ENCODE peak calls at places on chromosome 18, in six cellular contexts. X is fibroblast of lung, S is Peyer's patch, I is sigmoid colon, K is psoas muscle, C is adipocyte. M is an unnamed sample. For H3K27me3, the result is how much of the 10 kb centered on the place peaks cover.

GRCh38 chr18:41464278-41464677 is 490.8 kb upstream of the PIK3C3 start:
- DNase-seq in I (no peak), K (no peak), C (no peak), X (no peak), S (no peak), M (no peak)

GRCh38 chr18:63440219-63440618 is 17.9 kb upstream of the VPS4B start:
- DNase-seq in K (peak), C (peak), I (peak), X (no peak), S (no peak), M (peak)

GRCh38 chr18:28087173-28087563 is 89.8 kb downstream of the CDH2 start:
- DNase-seq in C (peak), S (no peak), K (no peak), X (peak), I (no peak), M (no peak)

GRCh38 chr18:61556862-61557261 is 223.6 kb downstream of the CDH20 start:
- DNase-seq in K (no peak), I (no peak), C (no peak), S (no peak), X (no peak), M (no peak)

GRCh38 chr18:10006261-10006903 is 92.6 kb downstream of the VAPA start:
- DNase-seq in X (peak), C (peak), S (no peak), K (no peak), I (peak), M (no peak)

GRCh38 chr18:36856815-36857214 is 27.9 kb downstream of the KIAA1328 start:
- DNase-seq in S (no peak), C (no peak), X (no peak), K (no peak), I (no peak), M (no peak)

GRCh38 chr18:6885992-6886823 is 156.7 kb downstream of the ARHGAP28 start:
- DNase-seq in C (peak), S (no peak), X (peak), I (no peak), K (no peak), M (no peak)

GRCh38 chr18:41922171-41922570 is 32.9 kb upstream of the PIK3C3 start:
- DNase-seq in S (no peak), K (no peak), C (no peak), X (peak), I (no peak), M (no peak)

GRCh38 chr18:6757966-6758365 is 28.4 kb downstream of the ARHGAP28 start:
- DNase-seq in C (no peak), I (no peak), S (no peak), X (peak), K (no peak), M (peak)

GRCh38 chr18:66951750-66952149 is 347.9 kb upstream of the CDH19 start:
- DNase-seq in X (no peak), K (no peak), I (no peak), S (no peak), C (no peak), M (no peak)

GRCh38 chr18:45920367-45920766 is 46.8 kb downstream of the EPG5 start:
- DNase-seq in C (peak), S (peak), X (peak), K (peak), I (peak), M (no peak)

GRCh38 chr18:37179384-37179783 is 350.5 kb downstream of the KIAA1328 start:
- DNase-seq in C (no peak), X (no peak), I (no peak), S (no peak), K (no peak), M (no peak)

GRCh38 chr18:9506046-9506792 is 30.9 kb downstream of the RALBP1 start:
- DNase-seq in I (no peak), K (no peak), S (no peak), C (peak), X (peak), M (peak)

GRCh38 chr18:80192653-80193385 is 54.5 kb downstream of the PARD6G start:
- DNase-seq in S (no peak), K (no peak), C (no peak), I (no peak), X (no peak), M (no peak)

GRCh38 chr18:10798727-10799435 is 273.1 kb downstream of the NAPG start:
- DNase-seq in K (no peak), S (no peak), C (peak), I (no peak), X (peak), M (peak)

GRCh38 chr18:21743166-21743831 is 2.7 kb downstream of the MIB1 start:
- DNase-seq in S (no peak), C (no peak), I (no peak), K (no peak), X (no peak), M (no peak)
- H3K4me3 ChIP-seq in S (no peak), C (peak), I (no peak), K (peak), X (no peak), M (no peak)

GRCh38 chr18:58545338-58546096 is 83.4 kb downstream of the ALPK2 start:
- DNase-seq in I (no peak), S (no peak), K (no peak), C (no peak), X (peak), M (no peak)
- H3K27me3 ChIP-seq in I (under half), S (under half), K (under half), C (under half), X (under half), M (under half)

DNA sequence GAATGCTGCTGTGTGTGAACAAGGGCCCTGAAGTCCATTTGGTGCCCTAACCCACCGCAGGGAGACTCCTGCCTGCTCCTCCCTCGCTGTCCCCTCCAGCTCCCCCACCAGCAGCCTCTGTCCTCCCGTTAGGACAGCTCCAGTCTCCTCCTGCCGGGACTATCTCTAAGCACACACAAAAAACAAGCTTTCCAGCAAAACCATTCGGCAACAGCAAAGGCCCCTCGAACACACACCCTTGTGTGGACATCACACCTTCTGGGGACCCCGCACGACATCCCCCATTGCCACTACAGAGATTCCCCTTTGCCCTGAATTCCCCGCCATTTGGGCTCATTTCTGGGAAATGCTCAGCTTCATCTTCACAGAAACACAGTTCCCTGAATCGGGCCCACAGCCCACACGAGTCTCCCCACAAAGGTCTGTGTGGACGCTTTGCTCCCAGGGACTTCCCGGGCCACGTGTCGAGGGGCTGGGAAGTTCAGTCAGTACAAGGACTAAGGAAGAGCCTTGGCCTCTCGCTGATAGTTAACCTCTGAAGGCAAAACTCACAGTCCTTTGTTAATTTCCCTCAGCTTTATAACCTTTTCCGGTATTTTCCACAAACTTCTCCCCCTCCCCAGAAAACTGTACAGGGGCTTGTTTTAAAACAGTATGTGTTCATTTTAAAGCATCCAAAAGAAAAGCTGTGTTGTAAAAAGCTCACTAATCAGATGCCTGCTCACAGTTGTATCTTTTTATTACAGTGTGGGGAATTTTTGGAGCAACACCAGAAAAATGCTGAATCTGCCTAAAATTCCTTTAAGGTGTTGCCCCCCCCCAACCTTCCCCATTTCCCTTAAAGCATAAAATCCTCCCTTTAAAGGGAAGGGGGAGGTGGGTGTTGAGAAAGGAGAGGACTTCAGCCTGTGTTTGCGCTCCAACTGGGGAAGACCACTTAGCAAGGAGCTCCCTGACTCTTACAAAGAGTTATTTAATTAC is 25.9 kb downstream of the SMAD7 start:
- DNase-seq in I (no peak), C (no peak), X (no peak), S (no peak), K (no peak), M (no peak)
- H3K4me3 ChIP-seq in I (peak), C (peak), X (peak), S (no peak), K (no peak), M (no peak)

GRCh38 chr18:49672853-49673252 is 111.0 kb downstream of the LIPG start:
- DNase-seq in S (no peak), X (no peak), I (no peak), C (no peak), K (no peak), M (no peak)
- H3K27me3 ChIP-seq in S (under half), X (under half), I (under half), C (under half), K (under half), M (under half)

DNA sequence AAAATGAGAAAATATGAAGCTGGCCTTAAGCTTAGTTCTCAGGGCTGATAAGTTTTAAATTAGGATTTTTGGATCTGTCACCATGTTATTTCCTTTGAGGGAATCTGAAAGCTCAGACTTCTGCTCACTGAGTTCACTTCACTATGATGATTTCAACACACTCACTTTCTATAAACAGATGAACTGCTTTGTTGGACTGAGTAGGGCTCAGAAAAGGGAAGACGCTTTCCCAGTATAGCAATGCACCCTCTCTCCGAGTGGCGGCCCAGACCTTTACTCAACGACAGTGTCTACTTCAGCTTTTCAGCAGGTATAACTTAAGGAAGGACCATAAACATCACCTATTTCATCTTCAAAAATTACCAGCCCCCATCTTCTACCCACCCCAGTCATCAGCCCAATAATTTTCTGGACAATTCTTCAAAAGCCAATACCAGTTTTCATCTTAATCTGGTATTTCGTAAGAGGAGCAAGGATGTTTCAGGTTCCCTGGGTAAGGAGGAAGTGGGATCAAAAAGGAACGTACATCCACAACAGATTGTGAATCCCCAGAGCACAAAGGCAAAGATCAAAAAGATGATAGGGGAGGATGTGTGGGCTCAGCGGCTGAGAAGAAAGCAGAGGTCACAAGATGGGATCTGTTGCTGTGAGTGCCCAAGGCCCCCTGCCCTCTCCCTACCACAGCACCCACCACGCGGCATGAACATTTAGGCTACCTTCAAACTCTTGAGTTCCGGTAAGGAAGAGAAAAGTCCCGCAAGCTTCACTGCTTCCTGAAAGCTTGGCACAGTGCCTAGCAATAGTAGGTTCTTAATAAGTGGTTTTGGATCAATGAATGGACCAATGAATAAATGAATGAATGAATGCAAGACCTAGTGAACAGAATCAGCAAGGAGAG is 41.9 kb downstream of the LPIN2 start:
- DNase-seq in X (no peak), C (no peak), K (no peak), I (no peak), S (peak), M (no peak)
- H3K4me3 ChIP-seq in X (no peak), C (no peak), K (no peak), I (no peak), S (no peak), M (no peak)

GRCh38 chr18:25348361-25349130 is 3.4 kb downstream of the ZNF521 start:
- DNase-seq in K (no peak), S (no peak), C (no peak), X (peak), I (no peak), M (no peak)

GRCh38 chr18:25351280-25351772 is 640 bp downstream of the ZNF521 start:
- DNase-seq in X (no peak), I (no peak), S (peak), C (no peak), K (no peak), M (no peak)

GRCh38 chr18:25349131-25349925 is 2.6 kb downstream of the ZNF521 start:
- DNase-seq in C (peak), S (no peak), I (peak), K (peak), X (peak), M (no peak)

GRCh38 chr18:25350561-25351201 is 1.3 kb downstream of the ZNF521 start:
- DNase-seq in I (peak), K (peak), S (peak), X (peak), C (peak), M (no peak)

DNA sequence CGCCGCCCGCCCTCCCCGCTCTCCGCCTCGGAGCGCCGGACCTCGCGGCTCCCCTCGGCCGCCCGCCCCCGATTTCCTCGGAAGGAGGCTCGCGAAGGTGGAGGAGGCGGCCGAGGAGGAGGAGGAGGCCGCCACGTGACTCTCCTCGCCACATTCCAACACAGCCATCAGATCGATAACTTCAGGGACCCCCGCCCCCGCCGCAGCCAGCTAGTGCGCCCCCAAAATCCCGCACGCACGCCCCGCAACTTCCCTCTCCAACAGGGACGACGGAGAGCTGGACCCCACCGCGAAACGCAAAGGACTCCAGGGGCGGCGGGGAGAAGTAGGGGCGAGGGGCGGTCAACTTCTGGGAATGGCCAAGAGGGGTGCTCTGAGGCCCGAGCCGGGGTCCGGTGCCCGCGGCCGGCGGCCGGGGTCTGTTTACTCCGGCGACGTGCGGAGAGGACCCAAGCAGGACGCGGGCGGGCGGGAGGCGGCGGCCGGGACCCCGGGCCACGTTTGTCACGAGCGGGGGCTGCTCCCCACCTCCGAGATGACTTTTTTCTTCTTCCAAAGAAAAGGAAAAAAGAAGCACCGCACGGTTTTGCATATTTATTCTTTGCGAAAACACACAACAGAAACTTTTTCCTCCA is 1.9 kb downstream of the ZNF521 start:
- DNase-seq in I (peak), K (peak), X (peak), S (no peak), C (peak), M (no peak)
- H3K27me3 ChIP-seq in I (under half), K (under half), X (under half), S (under half), C (under half), M (under half)

GRCh38 chr18:55323051-55323994 is 264.7 kb downstream of the TCF4 start:
- DNase-seq in K (no peak), S (no peak), I (no peak), C (peak), X (peak), M (no peak)
- H3K4me3 ChIP-seq in K (peak), S (peak), I (peak), C (peak), X (peak), M (no peak)